ENCODE peak calls at places on chromosomes 1 and 21, in seven cellular contexts. F, S, B, I, M, R and Z are unnamed samples.

GRCh38 chr21:32303385-32303784 is 4.7 kb downstream of the MRAP start:
- DNase-seq in F (no peak), S (no peak), B (no peak), I (no peak), M (no peak), R (no peak), Z (no peak)

GRCh38 chr1:4054957-4055676 is 155.0 kb upstream of the C1orf174 start:
- DNase-seq in F (no peak), S (no peak), B (no peak), I (no peak), M (no peak), R (no peak), Z (no peak)

GRCh38 chr1:65059930-65060538 is 88.0 kb upstream of the AK4 start:
- DNase-seq in F (no peak), S (no peak), B (no peak), I (no peak), M (peak), R (peak), Z (no peak)

GRCh38 chr1:215002471-215002870 is 80.1 kb upstream of the KCNK2 start:
- DNase-seq in F (no peak), S (no peak), B (no peak), I (peak), M (no peak), R (peak), Z (no peak)

GRCh38 chr1:150487763-150488115 is 520 bp downstream of the TARS2 start:
- DNase-seq in F (no peak), S (no peak), B (no peak), I (no peak), M (peak), R (no peak), Z (no peak)

GRCh38 chr1:38741341-38741740 is 118.2 kb downstream of the RRAGC start:
- DNase-seq in F (no peak), S (no peak), B (peak), I (no peak), M (peak), R (no peak), Z (no peak)

GRCh38 chr21:35113064-35113463 is 64.0 kb upstream of the RUNX1 start:
- DNase-seq in F (no peak), S (no peak), B (no peak), I (no peak), M (no peak), R (peak), Z (no peak)

GRCh38 chr1:180507826-180508724 is 5.7 kb upstream of the ACBD6 start:
- DNase-seq in F (peak), S (no peak), B (no peak), I (peak), M (no peak), R (peak), Z (no peak)

GRCh38 chr1:150567341-150567716 is 12.1 kb downstream of the MCL1 start:
- DNase-seq in F (no peak), S (no peak), B (peak), I (no peak), M (no peak), R (no peak), Z (no peak)

GRCh38 chr1:35560256-35561225 is 2.9 kb downstream of the NCDN start:
- DNase-seq in F (no peak), S (no peak), B (no peak), I (no peak), M (no peak), R (no peak), Z (no peak)

GRCh38 chr1:66197120-66197519 is 336.8 kb upstream of the SGIP1 start:
- DNase-seq in F (no peak), S (no peak), B (no peak), I (no peak), M (no peak), R (no peak), Z (no peak)

GRCh38 chr1:175508320-175509110 is 234.9 kb downstream of the TNR start:
- DNase-seq in F (no peak), S (no peak), B (no peak), I (no peak), M (no peak), R (no peak), Z (no peak)

GRCh38 chr1:57088689-57089088 is 122.9 kb upstream of the C8B start:
- DNase-seq in F (no peak), S (no peak), B (no peak), I (no peak), M (peak), R (no peak), Z (no peak)

GRCh38 chr1:66476774-66477173 is 57.2 kb upstream of the SGIP1 start:
- DNase-seq in F (no peak), S (no peak), B (no peak), I (no peak), M (no peak), R (no peak), Z (no peak)

GRCh38 chr1:221159608-221160007 is 280.4 kb downstream of the HLX start:
- DNase-seq in F (no peak), S (no peak), B (no peak), I (no peak), M (no peak), R (no peak), Z (no peak)

GRCh38 chr1:45304311-45305081 is 22.2 kb upstream of the HPDL start:
- DNase-seq in F (no peak), S (no peak), B (no peak), I (no peak), M (peak), R (peak), Z (no peak)

GRCh38 chr1:53573931-53574330 is 114.7 kb downstream of the DMRTB1 start:
- DNase-seq in F (no peak), S (peak), B (no peak), I (no peak), M (no peak), R (no peak), Z (peak)

GRCh38 chr1:15062479-15063099 is 91.0 kb upstream of the TMEM51 start:
- DNase-seq in F (no peak), S (no peak), B (no peak), I (no peak), M (peak), R (no peak), Z (no peak)

GRCh38 chr1:47850451-47850850 is 146.7 kb downstream of the TRABD2B start:
- DNase-seq in F (no peak), S (no peak), B (no peak), I (no peak), M (no peak), R (no peak), Z (no peak)

GRCh38 chr1:182426442-182427430 is 23.2 kb upstream of the RGSL1 start:
- DNase-seq in F (no peak), S (no peak), B (no peak), I (no peak), M (no peak), R (no peak), Z (no peak)

GRCh38 chr1:203968728-203969127 is 104.2 kb upstream of the SOX13 start:
- DNase-seq in F (no peak), S (no peak), B (no peak), I (no peak), M (no peak), R (no peak), Z (no peak)

GRCh38 chr1:33365560-33365997 is 44.7 kb upstream of the A3GALT2 start:
- DNase-seq in F (no peak), S (no peak), B (no peak), I (no peak), M (peak), R (peak), Z (no peak)

GRCh38 chr21:36470294-36470693 is 9.6 kb downstream of the CLDN14 start:
- DNase-seq in F (no peak), S (no peak), B (peak), I (no peak), M (no peak), R (no peak), Z (no peak)

GRCh38 chr1:5718716-5719632 is 273.3 kb downstream of the NPHP4 start:
- DNase-seq in F (no peak), S (peak), B (peak), I (no peak), M (peak), R (no peak), Z (no peak)

GRCh38 chr1:55781003-55781402 is 565.8 kb upstream of the USP24 start:
- DNase-seq in F (no peak), S (no peak), B (no peak), I (no peak), M (no peak), R (no peak), Z (no peak)

GRCh38 chr1:151047591-151047924 is at the start of gene C1orf56:
- DNase-seq in F (no peak), S (peak), B (peak), I (no peak), M (peak), R (peak), Z (peak)

GRCh38 chr1:147083919-147084272 is 88.4 kb downstream of the PRKAB2 start:
- DNase-seq in F (no peak), S (no peak), B (no peak), I (no peak), M (no peak), R (no peak), Z (no peak)

GRCh38 chr1:59705849-59706599 is 108.7 kb upstream of the HOOK1 start:
- DNase-seq in F (peak), S (no peak), B (no peak), I (no peak), M (no peak), R (peak), Z (no peak)

GRCh38 chr1:38076455-38076854 is 29.9 kb upstream of the POU3F1 start:
- DNase-seq in F (no peak), S (no peak), B (no peak), I (no peak), M (no peak), R (no peak), Z (no peak)

GRCh38 chr1:228667224-228667623 is 68.1 kb upstream of the RHOU start:
- DNase-seq in F (no peak), S (no peak), B (no peak), I (no peak), M (no peak), R (no peak), Z (no peak)

GRCh38 chr1:15153184-15153841 is at the start of gene TMEM51:
- DNase-seq in F (no peak), S (peak), B (peak), I (no peak), M (peak), R (peak), Z (peak)

GRCh38 chr1:55876276-55877060 is 661.3 kb upstream of the USP24 start:
- DNase-seq in F (no peak), S (no peak), B (no peak), I (no peak), M (no peak), R (peak), Z (no peak)

GRCh38 chr1:205977348-205978014 is 25.7 kb downstream of the RAB7B start:
- DNase-seq in F (peak), S (peak), B (peak), I (peak), M (peak), R (peak), Z (peak)

GRCh38 chr1:110605901-110606783 is at the start of gene KCNA2:
- DNase-seq in F (no peak), S (peak), B (peak), I (no peak), M (peak), R (peak), Z (peak)

GRCh38 chr1:225750865-225751824 is 26.5 kb upstream of the SRP9 start:
- DNase-seq in F (no peak), S (no peak), B (no peak), I (no peak), M (no peak), R (no peak), Z (no peak)

GRCh38 chr1:206872139-206872538 is 6.7 kb downstream of the IL20 start:
- DNase-seq in F (no peak), S (no peak), B (no peak), I (no peak), M (no peak), R (no peak), Z (no peak)

GRCh38 chr1:46128336-46128735 is 4.1 kb downstream of the PIK3R3 start:
- DNase-seq in F (no peak), S (no peak), B (no peak), I (no peak), M (no peak), R (peak), Z (no peak)

GRCh38 chr1:28322209-28322608 is 6.6 kb upstream of the MED18 start:
- DNase-seq in F (no peak), S (peak), B (no peak), I (no peak), M (no peak), R (no peak), Z (no peak)

GRCh38 chr1:164524810-164525209 is 34.2 kb upstream of the PBX1 start:
- DNase-seq in F (no peak), S (no peak), B (no peak), I (no peak), M (no peak), R (peak), Z (no peak)

GRCh38 chr1:195790514-195791168 is 817.6 kb downstream of the KCNT2 start:
- DNase-seq in F (no peak), S (no peak), B (no peak), I (no peak), M (no peak), R (no peak), Z (no peak)

GRCh38 chr1:67768480-67768879 is 64.8 kb downstream of the GNG12 start:
- DNase-seq in F (no peak), S (no peak), B (no peak), I (no peak), M (no peak), R (no peak), Z (no peak)

GRCh38 chr1:67769633-67770256 is 63.5 kb downstream of the GNG12 start:
- DNase-seq in F (no peak), S (no peak), B (no peak), I (no peak), M (no peak), R (no peak), Z (no peak)

GRCh38 chr1:67773462-67773861 is 59.8 kb downstream of the GNG12 start:
- DNase-seq in F (no peak), S (no peak), B (no peak), I (no peak), M (no peak), R (peak), Z (no peak)

GRCh38 chr1:67771776-67772175 is 61.5 kb downstream of the GNG12 start:
- DNase-seq in F (no peak), S (no peak), B (no peak), I (no peak), M (no peak), R (no peak), Z (no peak)

GRCh38 chr1:67771152-67771551 is 62.1 kb downstream of the GNG12 start:
- DNase-seq in F (no peak), S (no peak), B (no peak), I (no peak), M (no peak), R (peak), Z (no peak)
- TF ChIP-seq CTCF in F (peak), S (peak), B (peak), I (no peak), M (peak), R (no peak), Z (no peak)

GRCh38 chr1:211630236-211631081 is 45.0 kb downstream of the NEK2 start:
- DNase-seq in F (no peak), S (peak), B (peak), I (no peak), M (peak), R (peak), Z (no peak)
- TF ChIP-seq CTCF in F (peak), S (no peak), B (peak), I (no peak), M (no peak), R (no peak), Z (no peak)

GRCh38 chr1:1302006-1302430 is 5.7 kb downstream of the ACAP3 start:
- DNase-seq in F (no peak), S (peak), B (peak), I (no peak), M (no peak), R (no peak), Z (peak)
- TF ChIP-seq CTCF in F (peak), S (peak), B (peak), I (peak), M (peak), R (peak), Z (peak)

GRCh38 chr1:184383772-184384323 is 3.0 kb upstream of the C1orf21 start:
- DNase-seq in F (no peak), S (no peak), B (peak), I (no peak), M (no peak), R (no peak), Z (no peak)

GRCh38 chr1:184380468-184380867 is 6.4 kb upstream of the C1orf21 start:
- DNase-seq in F (no peak), S (no peak), B (no peak), I (no peak), M (no peak), R (no peak), Z (no peak)

GRCh38 chr1:184376359-184376758 is 10.5 kb upstream of the C1orf21 start:
- DNase-seq in F (no peak), S (no peak), B (no peak), I (no peak), M (no peak), R (peak), Z (no peak)

DNA sequence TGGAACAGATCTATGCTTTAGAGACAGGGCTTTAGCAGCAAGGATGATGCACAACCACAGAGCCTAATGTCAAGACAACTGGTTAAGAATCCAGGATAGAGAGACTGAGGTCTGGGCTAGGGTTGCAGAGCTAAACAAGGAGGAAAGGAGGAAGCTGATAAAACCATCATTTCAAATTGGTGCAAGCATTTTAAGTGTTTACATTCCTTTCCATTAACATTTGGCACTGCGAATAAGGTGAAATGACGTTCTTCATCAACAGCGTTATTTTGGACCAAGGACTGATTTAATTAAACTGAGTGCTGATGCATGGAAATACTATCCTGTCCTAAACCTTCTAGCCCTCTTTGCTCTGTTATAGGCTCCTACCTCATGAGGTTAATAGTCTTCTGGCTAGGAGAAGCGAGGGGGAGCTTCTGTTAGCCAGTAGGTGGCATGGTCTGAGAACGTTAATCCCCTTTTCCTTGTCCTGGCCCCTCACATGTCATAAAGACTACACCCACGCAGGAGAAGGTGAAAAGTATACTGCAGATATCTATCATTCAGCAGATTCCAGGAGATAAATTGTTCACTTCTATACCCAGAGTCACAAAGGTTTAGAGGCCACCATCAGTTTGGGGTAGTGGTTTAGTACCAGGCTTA is 7.6 kb upstream of the C1orf21 start:
- DNase-seq in F (no peak), S (peak), B (peak), I (no peak), M (no peak), R (peak), Z (no peak)
- TF ChIP-seq CTCF in F (peak), S (peak), B (peak), I (peak), M (peak), R (no peak), Z (no peak)

GRCh38 chr1:77881099-77881498 is 7.3 kb upstream of the NEXN start:
- DNase-seq in F (no peak), S (no peak), B (no peak), I (no peak), M (no peak), R (no peak), Z (no peak)
- TF ChIP-seq CTCF in F (no peak), S (no peak), B (no peak), I (no peak), M (no peak), R (no peak), Z (no peak)

GRCh38 chr1:70044832-70045231 is 160.5 kb downstream of the LRRC40 start:
- DNase-seq in F (peak), S (no peak), B (no peak), I (no peak), M (no peak), R (peak), Z (no peak)

GRCh38 chr1:70043806-70044205 is 161.6 kb downstream of the LRRC40 start:
- DNase-seq in F (peak), S (no peak), B (no peak), I (peak), M (no peak), R (peak), Z (no peak)

GRCh38 chr1:70042090-70042716 is 163.2 kb downstream of the LRRC40 start:
- DNase-seq in F (no peak), S (no peak), B (no peak), I (no peak), M (no peak), R (peak), Z (no peak)

GRCh38 chr1:70039485-70039884 is 165.9 kb downstream of the LRRC40 start:
- DNase-seq in F (no peak), S (no peak), B (no peak), I (no peak), M (no peak), R (no peak), Z (no peak)

GRCh38 chr1:70041317-70042045 is 163.9 kb downstream of the LRRC40 start:
- DNase-seq in F (no peak), S (no peak), B (no peak), I (no peak), M (no peak), R (no peak), Z (no peak)
- TF ChIP-seq CTCF in F (no peak), S (no peak), B (no peak), I (no peak), M (no peak), R (no peak), Z (no peak)

DNA sequence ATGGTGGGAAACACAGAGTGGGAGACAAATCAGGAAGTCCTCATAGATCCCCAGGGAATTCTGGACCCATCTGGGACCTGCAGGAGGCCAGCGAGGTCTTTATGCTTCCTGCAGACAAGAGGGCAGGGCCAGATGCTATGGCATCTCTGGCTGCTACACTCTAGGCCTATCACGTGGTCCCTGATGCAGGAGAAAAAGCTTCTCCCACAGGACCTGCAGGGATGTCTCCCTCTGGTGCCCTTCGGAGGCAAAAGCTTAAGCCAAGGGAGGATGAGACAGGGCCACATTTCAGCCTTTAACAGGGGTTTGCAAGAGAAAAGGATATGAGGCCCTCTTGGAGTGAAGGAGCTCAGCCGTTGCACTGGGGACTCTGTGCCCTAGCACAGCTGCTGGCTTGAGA is 243.0 kb downstream of the C1orf94 start:
- DNase-seq in F (no peak), S (peak), B (peak), I (no peak), M (peak), R (no peak), Z (peak)
- TF ChIP-seq CTCF in F (peak), S (no peak), B (peak), I (peak), M (peak), R (peak), Z (no peak)